ENCODE peak calls at places on chromosome 5, in nine cellular contexts. W, N, C, S, R, Q, H, X and U are unnamed samples.

GRCh38 chr5:140571105-140571504 is 6.5 kb downstream of the SLC35A4 start:
- DNase-seq in W (no peak), S (no peak), Q (peak), R (no peak), N (peak), H (no peak), C (no peak), X (no peak), U (no peak)

GRCh38 chr5:123819818-123820217 is 307.8 kb downstream of the CSNK1G3 start:
- DNase-seq in Q (no peak), X (no peak), S (peak), R (no peak), N (no peak), C (peak), H (peak), W (peak), U (no peak)

GRCh38 chr5:173714551-173715428 is 98.3 kb upstream of the BOD1 start:
- DNase-seq in S (peak), C (peak), X (no peak), H (peak), R (peak), N (no peak), W (peak), Q (no peak), U (no peak)

GRCh38 chr5:125277494-125278154 is 531.2 kb upstream of the ZNF608 start:
- DNase-seq in S (peak), X (no peak), H (peak), W (peak), N (no peak), R (peak), Q (no peak), C (peak), U (no peak)

GRCh38 chr5:93583799-93584530 is 943 bp downstream of the NR2F1 start:
- DNase-seq in H (peak), N (no peak), C (peak), W (peak), X (peak), R (peak), Q (no peak), S (peak), U (no peak)

GRCh38 chr5:115450741-115451140 is 93.8 kb downstream of the FEM1C start:
- DNase-seq in W (no peak), Q (no peak), S (peak), X (no peak), H (no peak), N (no peak), R (no peak), C (peak), U (no peak)

GRCh38 chr5:21823588-21823987 is 1029.6 kb downstream of the CDH12 start:
- DNase-seq in N (no peak), Q (no peak), H (no peak), W (peak), S (no peak), X (no peak), C (peak), R (no peak), U (no peak)

GRCh38 chr5:150289551-150290390 is at the start of gene CAMK2A:
- DNase-seq in H (no peak), R (no peak), Q (no peak), W (no peak), C (no peak), S (no peak), N (no peak), X (no peak), U (peak)

GRCh38 chr5:177454397-177455035 is 7.9 kb downstream of the PRR7 start:
- DNase-seq in W (peak), Q (peak), N (peak), R (peak), H (peak), S (peak), X (peak), C (peak), U (peak)

GRCh38 chr5:176806137-176806536 is 4.2 kb upstream of the UNC5A start:
- DNase-seq in C (peak), H (no peak), X (no peak), N (no peak), S (peak), W (no peak), R (peak), Q (no peak), U (no peak)

GRCh38 chr5:175617447-175617846 is 40.4 kb upstream of the HRH2 start:
- DNase-seq in R (no peak), X (no peak), H (no peak), S (no peak), W (no peak), C (no peak), Q (no peak), N (no peak), U (no peak)

GRCh38 chr5:66646570-66646969 is 50.4 kb downstream of the MAST4 start:
- DNase-seq in R (no peak), X (no peak), N (no peak), Q (no peak), H (no peak), S (peak), C (no peak), W (no peak), U (no peak)

GRCh38 chr5:180652346-180652745 is 2.9 kb upstream of the FLT4 start:
- DNase-seq in R (no peak), X (no peak), S (no peak), C (no peak), W (no peak), N (no peak), Q (no peak), H (no peak), U (no peak)

GRCh38 chr5:129110742-129111141 is 16.2 kb downstream of the ISOC1 start:
- DNase-seq in X (no peak), H (no peak), W (no peak), N (no peak), S (no peak), R (no peak), Q (no peak), C (peak), U (no peak)

GRCh38 chr5:83471405-83472212 is at the start of gene VCAN:
- DNase-seq in X (peak), N (peak), W (peak), H (peak), C (peak), S (peak), R (peak), Q (peak), U (no peak)

GRCh38 chr5:36150676-36151433 is 832 bp downstream of the LMBRD2 start:
- DNase-seq in Q (peak), N (no peak), X (peak), H (peak), S (peak), R (peak), C (peak), W (peak), U (peak)